ENCODE peak calls at places on chromosomes 7 and 10, in seven cellular contexts. One of them, this sample, is unnamed.

GRCh38 chr7:139876622-139877283 is 47.7 kb downstream of the TBXAS1 start:
- DNase-seq in sigmoid colon: no peak
- DNase-seq in IMR-90: peak
- DNase-seq in cardiac muscle cell: no peak
- DNase-seq in psoas muscle: no peak
- DNase-seq in fibroblast of lung: peak
- DNase-seq in endothelial cell: no peak
- DNase-seq in this sample: no peak

GRCh38 chr10:30199376-30200018 is 140.1 kb upstream of the JCAD start:
- DNase-seq in sigmoid colon: no peak
- DNase-seq in IMR-90: no peak
- DNase-seq in cardiac muscle cell: no peak
- DNase-seq in psoas muscle: no peak
- DNase-seq in fibroblast of lung: no peak
- DNase-seq in endothelial cell: peak
- DNase-seq in this sample: no peak

GRCh38 chr10:74674892-74675291 is 151.5 kb upstream of the KAT6B start:
- DNase-seq in sigmoid colon: no peak
- DNase-seq in IMR-90: no peak
- DNase-seq in cardiac muscle cell: no peak
- DNase-seq in psoas muscle: no peak
- DNase-seq in fibroblast of lung: no peak
- DNase-seq in endothelial cell: no peak
- DNase-seq in this sample: no peak

GRCh38 chr7:5283421-5284303 is 919 bp downstream of the SLC29A4 start:
- DNase-seq in sigmoid colon: no peak
- DNase-seq in IMR-90: no peak
- DNase-seq in cardiac muscle cell: peak
- DNase-seq in psoas muscle: no peak
- DNase-seq in fibroblast of lung: no peak
- DNase-seq in endothelial cell: no peak
- DNase-seq in this sample: no peak

GRCh38 chr10:113522460-113522859 is 30.4 kb upstream of the HABP2 start:
- DNase-seq in sigmoid colon: no peak
- DNase-seq in IMR-90: peak
- DNase-seq in cardiac muscle cell: no peak
- DNase-seq in psoas muscle: no peak
- DNase-seq in fibroblast of lung: no peak
- DNase-seq in endothelial cell: no peak
- DNase-seq in this sample: no peak

GRCh38 chr7:22821702-22822485 is 755 bp downstream of the TOMM7 start:
- DNase-seq in sigmoid colon: no peak
- DNase-seq in IMR-90: no peak
- DNase-seq in cardiac muscle cell: peak
- DNase-seq in psoas muscle: no peak
- DNase-seq in fibroblast of lung: no peak
- DNase-seq in endothelial cell: no peak
- DNase-seq in this sample: no peak

GRCh38 chr10:62687230-62687748 is 117.2 kb upstream of the ADO start:
- DNase-seq in sigmoid colon: no peak
- DNase-seq in IMR-90: peak
- DNase-seq in cardiac muscle cell: no peak
- DNase-seq in psoas muscle: no peak
- DNase-seq in fibroblast of lung: peak
- DNase-seq in endothelial cell: no peak
- DNase-seq in this sample: no peak

GRCh38 chr10:74909665-74910064 is 83.3 kb downstream of the KAT6B start:
- DNase-seq in sigmoid colon: no peak
- DNase-seq in IMR-90: peak
- DNase-seq in cardiac muscle cell: peak
- DNase-seq in psoas muscle: no peak
- DNase-seq in fibroblast of lung: peak
- DNase-seq in endothelial cell: no peak
- DNase-seq in this sample: no peak

GRCh38 chr10:36779238-36779846 is 346.1 kb upstream of the ANKRD30A start:
- DNase-seq in sigmoid colon: no peak
- DNase-seq in IMR-90: peak
- DNase-seq in cardiac muscle cell: peak
- DNase-seq in psoas muscle: no peak
- DNase-seq in fibroblast of lung: peak
- DNase-seq in endothelial cell: peak
- DNase-seq in this sample: no peak

GRCh38 chr10:116688241-116688711 is 54.1 kb downstream of the HSPA12A start:
- DNase-seq in sigmoid colon: peak
- DNase-seq in IMR-90: peak
- DNase-seq in cardiac muscle cell: peak
- DNase-seq in psoas muscle: no peak
- DNase-seq in fibroblast of lung: peak
- DNase-seq in endothelial cell: no peak
- DNase-seq in this sample: no peak

GRCh38 chr7:365593-365992 is 75.6 kb downstream of the FOXL3 start:
- DNase-seq in sigmoid colon: peak
- DNase-seq in IMR-90: no peak
- DNase-seq in cardiac muscle cell: no peak
- DNase-seq in psoas muscle: no peak
- DNase-seq in fibroblast of lung: no peak
- DNase-seq in endothelial cell: no peak
- DNase-seq in this sample: no peak

GRCh38 chr7:117672433-117672832 is 192.6 kb downstream of the CFTR start:
- DNase-seq in sigmoid colon: no peak
- DNase-seq in IMR-90: no peak
- DNase-seq in cardiac muscle cell: no peak
- DNase-seq in psoas muscle: no peak
- DNase-seq in fibroblast of lung: no peak
- DNase-seq in endothelial cell: no peak
- DNase-seq in this sample: no peak

GRCh38 chr7:28481131-28481926 is 69.0 kb downstream of the CREB5 start:
- DNase-seq in sigmoid colon: no peak
- DNase-seq in IMR-90: peak
- DNase-seq in cardiac muscle cell: peak
- DNase-seq in psoas muscle: no peak
- DNase-seq in fibroblast of lung: peak
- DNase-seq in endothelial cell: no peak
- DNase-seq in this sample: no peak

GRCh38 chr10:47062801-47063200 is 151.6 kb downstream of the PTPN20 start:
- DNase-seq in sigmoid colon: peak
- DNase-seq in IMR-90: peak
- DNase-seq in cardiac muscle cell: peak
- DNase-seq in psoas muscle: no peak
- DNase-seq in fibroblast of lung: no peak
- DNase-seq in endothelial cell: no peak
- DNase-seq in this sample: no peak

GRCh38 chr10:130714700-130715467 is 578.7 kb downstream of the GLRX3 start:
- DNase-seq in sigmoid colon: no peak
- DNase-seq in IMR-90: no peak
- DNase-seq in cardiac muscle cell: no peak
- DNase-seq in psoas muscle: no peak
- DNase-seq in fibroblast of lung: no peak
- DNase-seq in endothelial cell: no peak
- DNase-seq in this sample: no peak

GRCh38 chr7:73717991-73718405 is 1.5 kb downstream of the STX1A start:
- DNase-seq in sigmoid colon: no peak
- DNase-seq in IMR-90: peak
- DNase-seq in cardiac muscle cell: peak
- DNase-seq in psoas muscle: no peak
- DNase-seq in fibroblast of lung: peak
- DNase-seq in endothelial cell: no peak
- DNase-seq in this sample: no peak

GRCh38 chr10:89887830-89888229 is 186.4 kb downstream of the KIF20B start:
- DNase-seq in sigmoid colon: no peak
- DNase-seq in IMR-90: no peak
- DNase-seq in cardiac muscle cell: peak
- DNase-seq in psoas muscle: no peak
- DNase-seq in fibroblast of lung: no peak
- DNase-seq in endothelial cell: no peak
- DNase-seq in this sample: no peak

GRCh38 chr10:3090914-3091313 is 23.6 kb downstream of the PFKP start:
- DNase-seq in sigmoid colon: no peak
- DNase-seq in IMR-90: peak
- DNase-seq in cardiac muscle cell: peak
- DNase-seq in psoas muscle: no peak
- DNase-seq in fibroblast of lung: peak
- DNase-seq in endothelial cell: no peak
- DNase-seq in this sample: no peak

GRCh38 chr10:4095171-4095570 is 310.2 kb upstream of the KLF6 start:
- DNase-seq in sigmoid colon: no peak
- DNase-seq in IMR-90: no peak
- DNase-seq in cardiac muscle cell: no peak
- DNase-seq in psoas muscle: no peak
- DNase-seq in fibroblast of lung: no peak
- DNase-seq in endothelial cell: no peak
- DNase-seq in this sample: no peak

GRCh38 chr10:74836855-74837254 is 10.5 kb downstream of the KAT6B start:
- DNase-seq in sigmoid colon: no peak
- DNase-seq in IMR-90: no peak
- DNase-seq in cardiac muscle cell: no peak
- DNase-seq in psoas muscle: no peak
- DNase-seq in fibroblast of lung: no peak
- DNase-seq in endothelial cell: no peak
- DNase-seq in this sample: no peak

GRCh38 chr10:33134011-33134751 is 176.2 kb upstream of the ITGB1 start:
- DNase-seq in sigmoid colon: peak
- DNase-seq in IMR-90: peak
- DNase-seq in cardiac muscle cell: peak
- DNase-seq in psoas muscle: peak
- DNase-seq in fibroblast of lung: peak
- DNase-seq in endothelial cell: no peak
- DNase-seq in this sample: no peak

GRCh38 chr7:113796557-113796956 is 122.3 kb downstream of the PPP1R3A start:
- DNase-seq in sigmoid colon: no peak
- DNase-seq in IMR-90: peak
- DNase-seq in cardiac muscle cell: peak
- DNase-seq in psoas muscle: no peak
- DNase-seq in fibroblast of lung: peak
- DNase-seq in endothelial cell: no peak
- DNase-seq in this sample: no peak

GRCh38 chr7:57381581-57381980 is 68.4 kb upstream of the ZNF716 start:
- DNase-seq in sigmoid colon: peak
- DNase-seq in IMR-90: no peak
- DNase-seq in cardiac muscle cell: no peak
- DNase-seq in psoas muscle: no peak
- DNase-seq in fibroblast of lung: no peak
- DNase-seq in endothelial cell: no peak
- DNase-seq in this sample: no peak

GRCh38 chr10:59332581-59332980 is 29.8 kb downstream of the FAM13C start:
- DNase-seq in sigmoid colon: no peak
- DNase-seq in IMR-90: peak
- DNase-seq in cardiac muscle cell: no peak
- DNase-seq in psoas muscle: no peak
- DNase-seq in fibroblast of lung: no peak
- DNase-seq in endothelial cell: no peak
- DNase-seq in this sample: no peak

GRCh38 chr10:59336632-59337031 is 25.7 kb downstream of the FAM13C start:
- DNase-seq in sigmoid colon: no peak
- DNase-seq in IMR-90: peak
- DNase-seq in cardiac muscle cell: peak
- DNase-seq in psoas muscle: no peak
- DNase-seq in fibroblast of lung: peak
- DNase-seq in endothelial cell: no peak
- DNase-seq in this sample: no peak

GRCh38 chr10:59337254-59337653 is 25.1 kb downstream of the FAM13C start:
- DNase-seq in sigmoid colon: peak
- DNase-seq in IMR-90: peak
- DNase-seq in cardiac muscle cell: peak
- DNase-seq in psoas muscle: no peak
- DNase-seq in fibroblast of lung: peak
- DNase-seq in endothelial cell: no peak
- DNase-seq in this sample: no peak

GRCh38 chr10:59333731-59334130 is 28.6 kb downstream of the FAM13C start:
- DNase-seq in sigmoid colon: no peak
- DNase-seq in IMR-90: peak
- DNase-seq in cardiac muscle cell: no peak
- DNase-seq in psoas muscle: no peak
- DNase-seq in fibroblast of lung: no peak
- DNase-seq in endothelial cell: no peak
- DNase-seq in this sample: no peak

DNA sequence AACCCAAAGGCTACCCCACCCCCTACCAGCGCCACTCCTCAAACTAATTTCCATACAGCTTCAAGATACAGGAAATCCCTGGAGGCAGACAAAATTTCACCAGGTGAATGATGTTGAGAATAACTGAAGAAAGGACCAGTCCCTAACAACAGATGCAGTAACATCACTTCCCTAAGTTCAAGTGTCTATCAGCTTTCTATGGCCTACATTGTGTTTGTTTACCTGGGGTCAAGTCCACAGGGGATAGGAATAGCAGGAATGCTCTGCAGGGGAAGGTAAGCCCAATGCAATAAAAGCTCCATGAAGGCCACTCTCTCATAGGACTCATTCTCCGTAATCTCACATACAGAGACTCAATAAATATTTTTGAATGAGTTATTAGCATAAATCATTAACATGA is 26.9 kb downstream of the FAM13C start:
- DNase-seq in sigmoid colon: no peak
- DNase-seq in IMR-90: no peak
- DNase-seq in cardiac muscle cell: no peak
- DNase-seq in psoas muscle: no peak
- DNase-seq in fibroblast of lung: no peak
- DNase-seq in endothelial cell: no peak
- DNase-seq in this sample: no peak
- TF ChIP-seq CTCF in sigmoid colon: no peak
- TF ChIP-seq CTCF in IMR-90: no peak
- TF ChIP-seq CTCF in cardiac muscle cell: no peak
- TF ChIP-seq CTCF in psoas muscle: no peak
- TF ChIP-seq CTCF in fibroblast of lung: no peak
- TF ChIP-seq CTCF in endothelial cell: no peak
- TF ChIP-seq CTCF in this sample: no peak

GRCh38 chr10:100372415-100373297 is 25.6 kb downstream of the SCD start:
- DNase-seq in sigmoid colon: no peak
- DNase-seq in IMR-90: no peak
- DNase-seq in cardiac muscle cell: no peak
- DNase-seq in psoas muscle: no peak
- DNase-seq in fibroblast of lung: no peak
- DNase-seq in endothelial cell: no peak
- DNase-seq in this sample: no peak
- TF ChIP-seq CTCF in sigmoid colon: no peak
- TF ChIP-seq CTCF in IMR-90: no peak
- TF ChIP-seq CTCF in cardiac muscle cell: no peak
- TF ChIP-seq CTCF in psoas muscle: no peak
- TF ChIP-seq CTCF in fibroblast of lung: no peak
- TF ChIP-seq CTCF in endothelial cell: no peak
- TF ChIP-seq CTCF in this sample: no peak

GRCh38 chr10:127198307-127198706 is 1.9 kb upstream of the INSYN2A start:
- DNase-seq in sigmoid colon: no peak
- DNase-seq in IMR-90: no peak
- DNase-seq in cardiac muscle cell: no peak
- DNase-seq in psoas muscle: no peak
- DNase-seq in fibroblast of lung: no peak
- DNase-seq in endothelial cell: no peak
- DNase-seq in this sample: no peak
- TF ChIP-seq CTCF in sigmoid colon: no peak
- TF ChIP-seq CTCF in IMR-90: peak
- TF ChIP-seq CTCF in cardiac muscle cell: no peak
- TF ChIP-seq CTCF in psoas muscle: no peak
- TF ChIP-seq CTCF in fibroblast of lung: no peak
- TF ChIP-seq CTCF in endothelial cell: no peak
- TF ChIP-seq CTCF in this sample: no peak

DNA sequence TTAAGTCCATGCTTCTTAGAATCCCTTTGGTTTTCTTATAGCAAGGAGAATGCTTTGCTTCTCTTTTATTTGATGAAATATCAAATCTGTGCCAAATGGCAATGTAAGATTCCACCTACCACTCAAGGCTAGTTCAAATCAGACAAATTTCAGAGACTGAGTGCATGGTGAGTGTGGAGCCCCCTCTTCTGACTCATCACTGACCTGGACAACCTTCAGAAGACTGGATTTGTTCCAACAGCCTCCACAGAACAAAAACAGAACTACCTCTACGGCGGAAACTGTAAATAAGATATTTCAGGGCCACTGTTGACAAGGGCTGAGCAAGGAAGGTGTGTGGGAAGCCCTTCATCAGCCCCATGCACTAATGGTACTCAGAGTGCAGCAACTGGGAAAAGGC is 21.1 kb downstream of the NCAPG2 start:
- DNase-seq in sigmoid colon: no peak
- DNase-seq in IMR-90: peak
- DNase-seq in cardiac muscle cell: no peak
- DNase-seq in psoas muscle: no peak
- DNase-seq in fibroblast of lung: peak
- DNase-seq in endothelial cell: no peak
- DNase-seq in this sample: no peak
- TF ChIP-seq CTCF in sigmoid colon: no peak
- TF ChIP-seq CTCF in IMR-90: no peak
- TF ChIP-seq CTCF in cardiac muscle cell: no peak
- TF ChIP-seq CTCF in psoas muscle: no peak
- TF ChIP-seq CTCF in fibroblast of lung: no peak
- TF ChIP-seq CTCF in endothelial cell: no peak
- TF ChIP-seq CTCF in this sample: no peak